ENCODE peak calls at places on chromosomes 13 and 19, in five cellular contexts. K, L, Q, P and S are unnamed samples.

GRCh38 chr13:75258159-75258782 is 223.7 kb downstream of the TBC1D4 start:
- DNase-seq in K (no peak), L (no peak), Q (peak; percentile 10), P (peak; percentile 26), S (no peak)

GRCh38 chr19:48556163-48556562 is 4.2 kb downstream of the SULT2B1 start:
- DNase-seq in K (no peak), L (no peak), Q (peak; percentile 70), P (no peak), S (no peak)

GRCh38 chr19:54415208-54415900 is at the start of gene TTYH1:
- DNase-seq in K (no peak), L (peak; percentile 18), Q (peak; percentile 13), P (no peak), S (no peak)

GRCh38 chr19:37989855-37990254 is 82.8 kb downstream of the SIPA1L3 start:
- DNase-seq in K (no peak), L (no peak), Q (no peak), P (no peak), S (no peak)

GRCh38 chr19:48499352-48500090 is 12.1 kb downstream of the LMTK3 start:
- DNase-seq in K (no peak), L (no peak), Q (no peak), P (no peak), S (no peak)

GRCh38 chr13:72384879-72385278 is 342.6 kb downstream of the MZT1 start:
- DNase-seq in K (no peak), L (no peak), Q (no peak), P (peak; percentile 32), S (no peak)

GRCh38 chr13:27954406-27954851 is 14.7 kb downstream of the CDX2 start:
- DNase-seq in K (no peak), L (no peak), Q (peak; percentile 5), P (no peak), S (no peak)

GRCh38 chr13:76878043-76878442 is 8.2 kb downstream of the KCTD12 start:
- DNase-seq in K (no peak), L (no peak), Q (no peak), P (no peak), S (no peak)

GRCh38 chr13:72952529-72953141 is 106.2 kb upstream of the KLF5 start:
- DNase-seq in K (no peak), L (no peak), Q (no peak), P (peak; percentile 1), S (no peak)

GRCh38 chr13:114122591-114123211 is 9.7 kb downstream of the RASA3 start:
- DNase-seq in K (no peak), L (no peak), Q (no peak), P (no peak), S (no peak)

GRCh38 chr13:102878491-102878890 is 32.7 kb downstream of the ERCC5 start:
- DNase-seq in K (no peak), L (no peak), Q (no peak), P (no peak), S (no peak)

GRCh38 chr13:71290963-71291937 is 575.8 kb downstream of the DACH1 start:
- DNase-seq in K (peak; percentile 5), L (peak; percentile 10), Q (peak; percentile 8), P (peak; percentile 70), S (no peak)

GRCh38 chr19:36604656-36605100 is 435 bp upstream of the ZNF382 start:
- DNase-seq in K (peak; percentile 85), L (peak; percentile 81), Q (peak; percentile 61), P (no peak), S (no peak)

GRCh38 chr19:50759886-50760285 is 10.4 kb upstream of the GPR32 start:
- DNase-seq in K (no peak), L (no peak), Q (peak; percentile 25), P (no peak), S (no peak)

GRCh38 chr19:28488006-28488405 is 724.9 kb downstream of the UQCRFS1 start:
- DNase-seq in K (no peak), L (no peak), Q (no peak), P (no peak), S (no peak)

GRCh38 chr19:19662344-19662743 is 1.1 kb downstream of the ATP13A1 start:
- DNase-seq in K (no peak), L (no peak), Q (no peak), P (no peak), S (no peak)

GRCh38 chr19:45781282-45782161 is 768 bp downstream of the DMPK start:
- DNase-seq in K (no peak), L (no peak), Q (peak; percentile 63), P (no peak), S (no peak)

GRCh38 chr19:7397687-7398086 is 49.0 kb downstream of the ARHGEF18 start:
- DNase-seq in K (no peak), L (no peak), Q (peak; percentile 54), P (no peak), S (no peak)

GRCh38 chr19:1725100-1726064 is 27.9 kb upstream of the ONECUT3 start:
- DNase-seq in K (peak; percentile 17), L (no peak), Q (peak; percentile 97), P (no peak), S (peak; percentile 18)